ENCODE peak calls at places on chromosomes 12 and 14, in nine cellular contexts. X, Z, K, W, T, C, U, G and F are unnamed samples.

GRCh38 chr12:19199322-19199721 is 69.8 kb downstream of the PLEKHA5 start:
- DNase-seq in X (no peak), Z (no peak), K (no peak), W (no peak), T (no peak), C (no peak), U (no peak), G (no peak), F (no peak)

GRCh38 chr12:128905003-128905544 is 51.8 kb downstream of the GLT1D1 start:
- DNase-seq in X (no peak), Z (no peak), K (no peak), W (no peak), T (no peak), C (no peak), U (no peak), G (no peak), F (no peak)

GRCh38 chr14:95901014-95901413 is 24.4 kb downstream of the TUNAR start:
- DNase-seq in X (no peak), Z (no peak), K (no peak), W (no peak), T (no peak), C (no peak), U (no peak), G (no peak), F (no peak)

GRCh38 chr12:19885092-19885813 is 446.0 kb downstream of the AEBP2 start:
- DNase-seq in X (no peak), Z (no peak), K (no peak), W (no peak), T (no peak), C (no peak), U (no peak), G (no peak), F (no peak)

GRCh38 chr12:43812926-43813325 is 6.8 kb upstream of the TWF1 start:
- DNase-seq in X (no peak), Z (no peak), K (no peak), W (no peak), T (no peak), C (peak; percentile 80), U (no peak), G (no peak), F (no peak)

GRCh38 chr14:101817511-101818001 is 56.0 kb downstream of the PPP2R5C start:
- DNase-seq in X (no peak), Z (no peak), K (no peak), W (no peak), T (no peak), C (no peak), U (no peak), G (peak; percentile 62), F (no peak)

GRCh38 chr12:103986823-103987222 is 21.2 kb downstream of the TDG start:
- DNase-seq in X (no peak), Z (no peak), K (no peak), W (no peak), T (no peak), C (no peak), U (no peak), G (no peak), F (no peak)

GRCh38 chr12:57182918-57183575 is 33.5 kb upstream of the NXPH4 start:
- DNase-seq in X (peak; percentile 99), Z (peak; percentile 45), K (peak; percentile 99), W (peak; percentile 84), T (peak; percentile 10), C (peak; percentile 79), U (peak; percentile 58), G (peak; percentile 75), F (no peak)

GRCh38 chr12:98352835-98353234 is 162.6 kb upstream of the TMPO start:
- DNase-seq in X (no peak), Z (no peak), K (no peak), W (no peak), T (no peak), C (no peak), U (no peak), G (no peak), F (no peak)

GRCh38 chr12:29116414-29116813 is 32.7 kb upstream of the FAR2 start:
- DNase-seq in X (no peak), Z (no peak), K (no peak), W (no peak), T (no peak), C (no peak), U (no peak), G (no peak), F (no peak)

GRCh38 chr14:79278286-79278797 is 933.0 kb downstream of the DIO2 start:
- DNase-seq in X (peak; percentile 23), Z (no peak), K (no peak), W (peak; percentile 19), T (no peak), C (no peak), U (no peak), G (no peak), F (no peak)

GRCh38 chr12:84785281-84785680 is 127.3 kb downstream of the SLC6A15 start:
- DNase-seq in X (no peak), Z (no peak), K (no peak), W (no peak), T (no peak), C (no peak), U (no peak), G (no peak), F (no peak)

GRCh38 chr12:53169644-53170043 is 10.9 kb upstream of the ZNF740 start:
- DNase-seq in X (no peak), Z (no peak), K (no peak), W (no peak), T (no peak), C (no peak), U (no peak), G (no peak), F (peak; percentile 53)

GRCh38 chr12:93311827-93312226 is 65.9 kb upstream of the NUDT4 start:
- DNase-seq in X (no peak), Z (no peak), K (no peak), W (no peak), T (no peak), C (no peak), U (no peak), G (no peak), F (no peak)

GRCh38 chr14:57066887-57067513 is 201.7 kb downstream of the EXOC5 start:
- DNase-seq in X (peak; percentile 65), Z (peak; percentile 20), K (peak; percentile 26), W (peak; percentile 33), T (peak; percentile 12), C (peak; percentile 5), U (no peak), G (no peak), F (no peak)

GRCh38 chr12:111448831-111449790 is 43.4 kb downstream of the SH2B3 start:
- DNase-seq in X (no peak), Z (no peak), K (no peak), W (peak; percentile 17), T (no peak), C (no peak), U (no peak), G (no peak), F (peak; percentile 53)